ENCODE peak calls at places on chromosomes 1 and 21, in ten cellular contexts. S is lower leg skin, C is adrenal gland, W is GM12892, A is HCT116, T is ovary, K is sigmoid colon, R is IMR-90, J is uterus, E is heart left ventricle. X is an unnamed sample.

GRCh38 chr1:67682659-67683197 is 2.3 kb upstream of the GADD45A start:
- DNase-seq in A (no peak), C (no peak), T (no peak), E (no peak), W (no peak), S (no peak), J (no peak), R (peak), K (no peak), X (no peak)

GRCh38 chr1:92544756-92545165 is 58.0 kb upstream of the GFI1 start:
- DNase-seq in K (no peak), W (no peak), T (no peak), J (no peak), E (no peak), R (peak), A (no peak), S (no peak), C (no peak), X (no peak)

GRCh38 chr1:112397051-112397471 is 1.0 kb downstream of the CTTNBP2NL start:
- DNase-seq in R (no peak), E (no peak), K (no peak), J (no peak), C (no peak), A (no peak), S (no peak), T (no peak), W (no peak), X (no peak)

GRCh38 chr1:3461238-3461933 is 6.9 kb downstream of the ARHGEF16 start:
- DNase-seq in S (no peak), C (no peak), K (no peak), E (no peak), J (no peak), W (no peak), A (no peak), R (no peak), T (no peak), X (no peak)

GRCh38 chr1:25145775-25146381 is 86.4 kb downstream of the SYF2 start:
- DNase-seq in A (no peak), S (no peak), E (no peak), J (no peak), R (no peak), K (no peak), C (no peak), W (peak), T (no peak), X (no peak)

GRCh38 chr1:167210966-167211674 is 9.6 kb upstream of the POU2F1 start:
- DNase-seq in J (no peak), W (no peak), C (no peak), E (no peak), S (no peak), T (no peak), K (no peak), A (no peak), R (no peak), X (no peak)

GRCh38 chr1:56435434-56436337 is 143.7 kb downstream of the PLPP3 start:
- DNase-seq in C (no peak), K (no peak), R (no peak), A (no peak), J (no peak), S (no peak), E (no peak), W (no peak), T (no peak), X (peak)

GRCh38 chr1:63779338-63779819 is 5.6 kb downstream of the ROR1 start:
- DNase-seq in C (no peak), A (no peak), S (no peak), J (no peak), E (no peak), T (no peak), K (no peak), R (peak), W (no peak), X (no peak)

GRCh38 chr21:45461369-45461750 is 56.4 kb downstream of the COL18A1 start:
- DNase-seq in R (no peak), T (no peak), E (no peak), J (no peak), S (no peak), C (no peak), K (peak), A (no peak), W (no peak), X (no peak)

GRCh38 chr1:232806071-232806510 is 875 bp downstream of the MAP10 start:
- DNase-seq in A (no peak), J (no peak), E (no peak), T (no peak), C (no peak), K (no peak), S (no peak), W (no peak), R (no peak), X (no peak)

GRCh38 chr1:232810856-232811255 is 5.6 kb downstream of the MAP10 start:
- DNase-seq in J (no peak), A (no peak), S (no peak), K (no peak), T (no peak), R (no peak), W (no peak), C (no peak), E (no peak), X (no peak)

DNA sequence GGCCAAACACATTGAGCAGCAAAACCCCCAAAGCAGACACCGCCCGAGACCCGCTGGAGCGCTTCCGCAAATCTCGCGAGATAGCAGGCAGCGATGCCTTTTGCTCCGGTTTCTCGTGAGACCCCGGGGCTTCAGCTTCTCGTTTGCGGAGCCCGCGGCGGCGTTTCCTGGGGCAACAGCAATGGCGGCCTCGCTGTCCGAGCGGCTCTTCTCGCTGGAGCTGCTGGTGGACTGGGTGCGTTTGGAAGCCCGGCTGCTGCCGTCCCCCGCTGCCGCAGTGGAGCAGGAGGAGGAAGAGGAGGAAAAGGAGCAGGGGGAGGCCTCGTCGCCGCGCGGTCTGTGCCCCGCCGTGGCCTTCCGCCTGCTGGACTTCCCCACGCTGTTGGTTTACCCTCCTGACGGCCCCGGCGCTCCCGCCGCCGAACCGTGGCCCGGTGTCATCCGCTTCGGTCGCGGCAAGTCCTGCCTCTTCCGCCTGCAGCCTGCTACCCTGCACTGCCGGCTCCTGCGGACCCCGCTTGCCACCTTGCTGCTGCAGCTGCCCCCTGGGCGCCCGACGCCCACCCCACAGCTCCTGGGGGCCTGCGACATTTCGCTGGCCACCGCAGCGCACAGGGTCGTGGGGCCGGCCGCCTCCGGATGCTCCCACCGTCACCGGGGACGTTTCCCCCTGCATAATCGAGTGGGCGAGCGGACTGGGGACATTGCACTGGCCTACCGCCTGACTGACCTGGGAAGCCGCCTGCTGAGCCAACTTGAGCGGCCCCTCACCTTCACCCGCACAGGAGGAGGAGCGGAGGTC is at the start of gene MAP10:
- DNase-seq in T (peak), E (peak), W (peak), C (peak), J (peak), S (peak), R (peak), K (peak), A (no peak), X (peak)
- TF ChIP-seq POLR2A in T (no peak), E (no peak), W (peak), C (no peak), J (peak), S (no peak), R (no peak), K (no peak), A (no peak), X (no peak)

DNA sequence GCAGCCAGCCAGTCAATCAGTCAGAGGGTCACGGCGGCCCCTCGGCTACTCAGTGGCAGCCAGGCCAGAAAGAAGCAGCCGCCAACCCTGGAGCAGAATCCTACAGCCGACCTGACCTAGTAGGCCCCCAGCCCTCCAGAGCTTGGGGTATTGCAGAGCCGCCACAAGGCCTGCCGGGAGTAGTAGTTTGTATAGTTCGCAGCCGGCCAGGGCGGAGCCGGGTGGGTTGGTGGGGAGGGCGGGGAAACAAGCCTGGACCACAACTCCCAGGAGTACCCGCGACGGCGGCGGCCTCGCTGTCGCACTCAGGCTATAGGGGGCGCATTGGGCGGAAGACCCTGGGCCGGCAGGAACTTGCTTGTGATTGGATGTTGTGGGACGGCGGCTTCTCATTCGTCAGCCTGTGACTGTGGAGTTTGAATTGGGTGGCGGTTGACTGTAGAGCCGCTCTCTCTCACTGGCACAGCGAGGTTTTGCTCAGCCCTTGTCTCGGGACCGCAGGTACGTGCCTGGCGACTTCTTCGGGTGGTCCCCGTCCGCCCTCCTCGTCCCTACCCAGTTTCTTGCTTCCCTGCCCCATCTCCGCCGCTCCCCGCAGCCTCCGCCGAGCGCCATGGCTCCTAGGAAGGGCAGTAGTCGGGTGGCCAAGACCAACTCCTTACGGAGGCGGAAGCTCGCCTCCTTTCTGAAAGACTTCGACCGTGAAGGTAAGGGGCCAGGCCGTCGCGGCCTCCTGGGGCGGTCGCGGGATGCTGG is at the start of gene CDCA8:
- DNase-seq in K (peak), R (peak), W (peak), A (peak), E (peak), S (peak), T (peak), J (peak), C (peak), X (peak)
- TF ChIP-seq POLR2A in K (no peak), R (peak), W (peak), A (peak), E (no peak), S (no peak), T (no peak), J (peak), C (no peak), X (no peak)

GRCh38 chr1:224113918-224114786 is at the start of gene FBXO28:
- DNase-seq in T (peak), E (peak), R (peak), K (peak), S (peak), J (peak), C (peak), A (peak), W (peak), X (peak)
- TF ChIP-seq POLR2A in T (peak), E (peak), R (peak), K (peak), S (peak), J (peak), C (peak), A (peak), W (peak), X (peak)

GRCh38 chr1:229130028-229130668 is 140.8 kb upstream of the RAB4A start:
- DNase-seq in A (no peak), R (no peak), E (peak), J (no peak), W (no peak), S (peak), K (peak), C (peak), T (no peak), X (peak)
- TF ChIP-seq POLR2A in A (no peak), R (no peak), E (no peak), J (no peak), W (no peak), S (no peak), K (no peak), C (no peak), T (no peak), X (no peak)

GRCh38 chr1:78003882-78004718 is 639 bp upstream of the DNAJB4 start:
- DNase-seq in K (peak), E (peak), S (no peak), R (peak), T (peak), A (peak), C (no peak), J (peak), W (peak), X (peak)

GRCh38 chr1:78004719-78005346 is at the start of gene DNAJB4:
- DNase-seq in K (peak), W (peak), S (no peak), E (peak), R (peak), J (peak), A (peak), T (peak), C (peak), X (peak)

GRCh38 chr1:78006491-78006890 is 1.8 kb downstream of the DNAJB4 start:
- DNase-seq in R (no peak), E (no peak), S (no peak), A (no peak), T (no peak), J (no peak), C (no peak), K (no peak), W (no peak), X (no peak)

GRCh38 chr1:78005347-78005722 is 596 bp downstream of the DNAJB4 start:
- DNase-seq in A (no peak), E (no peak), C (no peak), R (no peak), K (no peak), S (no peak), T (no peak), W (no peak), J (no peak), X (no peak)

GRCh38 chr1:78005755-78006154 is 1.0 kb downstream of the DNAJB4 start:
- DNase-seq in S (no peak), A (peak), W (no peak), C (no peak), R (peak), K (no peak), T (no peak), J (peak), E (peak), X (peak)
- TF ChIP-seq POLR2A in S (no peak), A (no peak), W (no peak), C (peak), R (peak), K (no peak), T (no peak), J (peak), E (no peak), X (no peak)

GRCh38 chr1:173405758-173406344 is 71.3 kb upstream of the PRDX6 start:
- DNase-seq in R (peak), E (no peak), T (no peak), A (no peak), W (no peak), S (no peak), K (no peak), J (no peak), C (no peak), X (no peak)
- TF ChIP-seq POLR2A in R (no peak), E (no peak), T (no peak), A (no peak), W (no peak), S (no peak), K (no peak), J (no peak), C (no peak), X (no peak)

GRCh38 chr1:205775015-205775716 is at the start of gene RAB29:
- DNase-seq in T (peak), E (peak), W (peak), J (peak), K (peak), A (peak), R (peak), S (peak), C (peak), X (peak)
- TF ChIP-seq POLR2A in T (peak), E (no peak), W (peak), J (peak), K (no peak), A (no peak), R (no peak), S (no peak), C (no peak), X (no peak)

DNA sequence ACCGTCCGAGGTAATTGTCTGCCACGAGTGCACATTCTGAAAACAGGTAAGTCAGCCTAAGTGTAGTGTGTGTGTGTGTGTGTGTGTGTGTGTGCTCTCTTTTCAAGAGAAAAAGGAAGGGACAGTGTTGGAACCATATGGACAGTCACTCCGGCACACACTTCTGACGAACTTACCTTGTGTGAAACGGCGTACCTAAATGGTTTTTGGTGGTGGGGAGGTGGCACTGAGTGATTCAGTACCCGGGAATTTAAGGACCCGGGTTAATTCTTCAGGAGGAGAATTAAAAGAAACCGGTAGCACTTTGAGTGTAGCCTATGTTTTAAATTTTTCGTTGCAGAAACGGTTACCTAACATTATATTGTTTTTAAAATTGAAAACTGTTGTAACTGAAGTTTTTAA is 292 bp downstream of the ODR4 start:
- DNase-seq in E (no peak), J (no peak), C (no peak), W (no peak), T (no peak), R (no peak), A (no peak), S (no peak), K (no peak), X (no peak)
- TF ChIP-seq POLR2A in E (no peak), J (no peak), C (no peak), W (no peak), T (no peak), R (no peak), A (no peak), S (no peak), K (no peak), X (no peak)

GRCh38 chr1:9822897-9823692 is 670 bp downstream of the CLSTN1 start:
- DNase-seq in K (peak), C (peak), E (peak), J (peak), T (peak), W (no peak), S (peak), A (no peak), R (peak), X (peak)
- TF ChIP-seq POLR2A in K (no peak), C (no peak), E (no peak), J (peak), T (no peak), W (no peak), S (no peak), A (no peak), R (no peak), X (no peak)

X was measured in testis.